ENCODE peak calls at places on chromosomes 4 and X, in five cellular contexts. T is bronchial epithelial cell, L is left lung, R is prostate gland, D is cardiac muscle cell. Q is an unnamed sample.

GRCh38 chr4:153497091-153497531 is 31.0 kb downstream of the TMEM131L start:
- DNase-seq in T (peak), L (no peak), R (no peak), D (peak), Q (no peak)

GRCh38 chr4:113248320-113248719 is 198.9 kb downstream of the ANK2 start:
- DNase-seq in T (no peak), L (no peak), R (no peak), D (no peak), Q (no peak)

GRCh38 chr4:74654230-74654681 is 140.1 kb downstream of the BTC start:
- DNase-seq in T (peak), L (no peak), R (no peak), D (no peak), Q (no peak)

GRCh38 chr4:57424231-57424897 is 314.2 kb upstream of the IGFBP7 start:
- DNase-seq in T (peak), L (no peak), R (no peak), D (peak), Q (no peak)

GRCh38 chr4:39933689-39934590 is 43.8 kb downstream of the PDS5A start:
- DNase-seq in T (no peak), L (no peak), R (no peak), D (peak), Q (no peak)

GRCh38 chr4:147006229-147006628 is 60.6 kb upstream of the TTC29 start:
- DNase-seq in T (no peak), L (no peak), R (no peak), D (no peak), Q (no peak)

GRCh38 chr4:87188063-87188462 is 32.4 kb downstream of the KLHL8 start:
- DNase-seq in T (peak), L (no peak), R (no peak), D (peak), Q (peak)

GRCh38 chr4:87038837-87039715 is 104.3 kb downstream of the AFF1 start:
- DNase-seq in T (peak), L (peak), R (no peak), D (peak), Q (no peak)

GRCh38 chrX:25344191-25344936 is 328.6 kb upstream of the ARX start:
- DNase-seq in T (no peak), L (no peak), R (no peak), D (no peak), Q (peak)

GRCh38 chr4:64079316-64079715 is 329.9 kb downstream of the TECRL start:
- DNase-seq in T (peak), L (no peak), R (no peak), D (no peak), Q (peak)

GRCh38 chrX:124211312-124211942 is 121.0 kb upstream of the TEX13D start:
- DNase-seq in T (peak), L (no peak), R (no peak), D (peak), Q (no peak)

GRCh38 chrX:19723427-19723826 is 164.0 kb downstream of the SH3KBP1 start:
- DNase-seq in T (peak), L (no peak), R (no peak), D (no peak), Q (no peak)

GRCh38 chr4:159105761-159106243 is 2.9 kb downstream of the RAPGEF2 start:
- DNase-seq in T (peak), L (no peak), R (no peak), D (peak), Q (no peak)

GRCh38 chrX:133350751-133351150 is 64.5 kb downstream of the GPC4 start:
- DNase-seq in T (peak), L (no peak), R (no peak), D (peak), Q (no peak)

GRCh38 chr4:37422102-37422501 is 177.6 kb downstream of the NWD2 start:
- DNase-seq in T (no peak), L (no peak), R (no peak), D (no peak), Q (no peak)

GRCh38 chr4:40423735-40424134 is 88.6 kb downstream of the CHRNA9 start:
- DNase-seq in T (peak), L (no peak), R (no peak), D (peak), Q (no peak)

GRCh38 chr4:22094217-22094616 is 145.6 kb upstream of the KCNIP4 start:
- DNase-seq in T (no peak), L (no peak), R (no peak), D (no peak), Q (no peak)

GRCh38 chrX:130676861-130677260 is 226.1 kb downstream of the ENOX2 start:
- DNase-seq in T (no peak), L (no peak), R (no peak), D (peak), Q (no peak)

GRCh38 chr4:30865676-30866075 is 145.5 kb downstream of the PCDH7 start:
- DNase-seq in T (no peak), L (no peak), R (no peak), D (no peak), Q (no peak)

GRCh38 chr4:88143504-88143903 is 14.9 kb downstream of the ABCG2 start:
- DNase-seq in T (peak), L (no peak), R (no peak), D (peak), Q (no peak)

GRCh38 chr4:121900132-121900983 is 30.1 kb upstream of the BBS7 start:
- DNase-seq in T (peak), L (no peak), R (peak), D (peak), Q (peak)

GRCh38 chr4:67106846-67107467 is 438.3 kb downstream of the CENPC start:
- DNase-seq in T (peak), L (no peak), R (no peak), D (no peak), Q (no peak)

GRCh38 chrX:43633757-43634156 is 22.3 kb upstream of the MAOA start:
- DNase-seq in T (peak), L (no peak), R (no peak), D (no peak), Q (no peak)

GRCh38 chr4:11106190-11106589 is 322.5 kb downstream of the HS3ST1 start:
- DNase-seq in T (peak), L (no peak), R (no peak), D (peak), Q (no peak)

GRCh38 chr4:165524532-165525190 is 145.9 kb downstream of the CPE start:
- DNase-seq in T (no peak), L (no peak), R (no peak), D (peak), Q (no peak)

GRCh38 chr4:138749303-138749702 is 266.3 kb upstream of the NOCT start:
- DNase-seq in T (peak), L (no peak), R (no peak), D (peak), Q (no peak)

GRCh38 chr4:14867847-14868246 is 134.4 kb upstream of the CPEB2 start:
- DNase-seq in T (no peak), L (no peak), R (no peak), D (no peak), Q (no peak)

GRCh38 chr4:138609943-138610350 is 367.8 kb upstream of the SLC7A11 start:
- DNase-seq in T (no peak), L (no peak), R (no peak), D (peak), Q (no peak)

GRCh38 chr4:33780952-33781655 is 2463.2 kb downstream of the ARAP2 start:
- DNase-seq in T (peak), L (no peak), R (no peak), D (peak), Q (no peak)

GRCh38 chrX:40167240-40168182 is 69.8 kb upstream of the BCOR start:
- DNase-seq in T (no peak), L (peak), R (no peak), D (no peak), Q (no peak)

GRCh38 chr4:182492456-182492855 is 249.3 kb downstream of the TENM3 start:
- DNase-seq in T (no peak), L (no peak), R (no peak), D (peak), Q (no peak)

GRCh38 chr4:84852081-84852480 is 114.4 kb downstream of the WDFY3 start:
- DNase-seq in T (no peak), L (no peak), R (no peak), D (no peak), Q (no peak)

GRCh38 chrX:130100180-130100579 is 10.1 kb downstream of the ELF4 start:
- DNase-seq in T (no peak), L (no peak), R (no peak), D (peak), Q (no peak)

GRCh38 chrX:2351321-2351720 is 149.5 kb downstream of the DHRSX start:
- DNase-seq in T (peak), L (no peak), R (no peak), D (peak), Q (no peak)

GRCh38 chrX:115266300-115266699 is 23.2 kb upstream of the LUZP4 start:
- DNase-seq in T (no peak), L (no peak), R (no peak), D (no peak), Q (no peak)

GRCh38 chr4:141090473-141090872 is 42.8 kb downstream of the RNF150 start:
- DNase-seq in T (no peak), L (no peak), R (no peak), D (no peak), Q (no peak)

GRCh38 chrX:154123241-154124219 is 20.5 kb upstream of the OPN1LW start:
- DNase-seq in T (peak), L (peak), R (no peak), D (peak), Q (peak)

GRCh38 chr4:109494538-109494937 is 60.9 kb downstream of the SEC24B start:
- DNase-seq in T (no peak), L (no peak), R (no peak), D (peak), Q (no peak)

GRCh38 chr4:142404191-142404611 is 441.9 kb downstream of the INPP4B start:
- DNase-seq in T (peak), L (peak), R (no peak), D (peak), Q (no peak)

GRCh38 chr4:152935661-152936445 is at the start of gene FHDC1:
- DNase-seq in T (no peak), L (peak), R (peak), D (no peak), Q (peak)

GRCh38 chr4:53601251-53601764 is 10.0 kb upstream of the LNX1 start:
- DNase-seq in T (no peak), L (no peak), R (no peak), D (peak), Q (no peak)
- TF ChIP-seq CTCF in T (peak), L (no peak), R (no peak), D (peak), Q (peak)

GRCh38 chrX:49000640-49001039 is 1.4 kb downstream of the GRIPAP1 start:
- DNase-seq in T (no peak), L (no peak), R (no peak), D (no peak), Q (no peak)
- H3K4me3 ChIP-seq in T (no peak), L (no peak), R (no peak), D (no peak), Q (no peak)

DNA sequence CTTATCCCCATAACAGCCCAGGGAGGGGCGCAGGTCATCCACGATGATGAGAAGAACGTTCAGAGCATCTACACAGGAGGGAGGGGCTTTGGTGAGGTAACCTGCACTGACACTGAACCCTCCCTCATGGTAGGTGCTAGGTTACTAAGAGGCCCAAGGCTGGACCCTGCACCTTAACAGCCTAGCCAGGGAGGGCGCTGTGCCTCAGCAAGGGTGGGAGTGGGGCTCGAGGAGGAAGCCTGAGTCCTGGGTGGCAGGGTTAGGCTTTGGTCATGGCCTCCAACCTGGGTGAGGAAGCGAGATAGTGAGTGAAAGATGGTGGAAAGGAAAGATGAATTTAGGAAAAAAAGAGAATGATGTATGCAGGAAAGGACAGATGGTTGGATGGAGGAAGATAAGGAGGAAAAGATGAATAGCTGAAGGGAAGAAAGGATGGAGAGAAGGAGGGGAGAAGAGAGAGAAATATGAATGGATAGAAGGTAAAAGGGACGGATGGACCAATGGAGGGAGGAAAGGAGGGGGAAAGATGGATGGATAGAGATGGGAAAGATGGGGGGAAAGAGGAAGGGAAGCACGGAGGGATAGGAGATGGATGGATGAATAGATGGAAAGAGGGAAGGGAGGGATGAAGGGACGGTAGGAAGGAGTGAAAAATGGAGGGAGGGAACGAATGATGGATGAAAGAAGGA is 736 bp downstream of the IDS start:
- DNase-seq in T (no peak), L (peak), R (no peak), D (no peak), Q (no peak)
- TF ChIP-seq CTCF in T (peak), L (no peak), R (no peak), D (peak), Q (peak)

GRCh38 chrX:21438792-21439191 is 64.6 kb downstream of the CNKSR2 start:
- DNase-seq in T (no peak), L (no peak), R (no peak), D (no peak), Q (no peak)
- H3K4me3 ChIP-seq in T (no peak), L (no peak), R (no peak), D (no peak), Q (no peak)

GRCh38 chr4:24686866-24687672 is 102.7 kb upstream of the DHX15 start:
- DNase-seq in T (peak), L (no peak), R (no peak), D (peak), Q (peak)
- TF ChIP-seq CTCF in T (peak), L (peak), R (no peak), D (peak), Q (peak)

DNA sequence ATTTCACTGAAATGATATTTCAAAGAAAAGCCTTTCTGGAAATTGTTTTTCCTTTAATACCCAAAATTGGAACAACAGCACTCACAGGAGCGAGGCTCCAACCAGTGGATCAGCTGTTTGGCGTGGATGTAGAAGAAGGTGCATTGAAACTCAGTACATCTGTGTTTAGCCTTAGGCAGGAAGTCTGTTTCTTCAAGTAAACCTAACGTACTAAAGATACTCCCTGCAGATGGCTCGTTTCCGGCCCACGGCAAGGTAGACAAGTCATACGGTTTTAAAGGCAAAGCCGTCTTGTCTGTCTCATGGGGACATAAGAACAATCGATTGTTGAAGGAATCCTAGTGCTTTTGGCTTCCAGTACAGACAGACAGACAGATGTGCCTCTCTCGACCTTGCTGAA is 50.0 kb upstream of the CLCN4 start:
- DNase-seq in T (no peak), L (no peak), R (no peak), D (no peak), Q (no peak)
- H3K4me3 ChIP-seq in T (no peak), L (no peak), R (no peak), D (no peak), Q (no peak)

GRCh38 chr4:172619218-172619617 is 549.4 kb upstream of the GALNT7 start:
- DNase-seq in T (no peak), L (no peak), R (no peak), D (no peak), Q (no peak)
- TF ChIP-seq CTCF in T (no peak), L (no peak), R (no peak), D (no peak), Q (no peak)

GRCh38 chr4:47484169-47484568 is 906 bp upstream of the ATP10D start:
- DNase-seq in T (peak), L (no peak), R (no peak), D (no peak), Q (no peak)

GRCh38 chr4:47488706-47489105 is 3.6 kb downstream of the ATP10D start:
- DNase-seq in T (no peak), L (no peak), R (no peak), D (no peak), Q (no peak)

GRCh38 chr4:47485047-47485692 is at the start of gene ATP10D:
- DNase-seq in T (peak), L (peak), R (peak), D (peak), Q (peak)

GRCh38 chr4:47483722-47484121 is 1.4 kb upstream of the ATP10D start:
- DNase-seq in T (peak), L (no peak), R (no peak), D (no peak), Q (no peak)

DNA sequence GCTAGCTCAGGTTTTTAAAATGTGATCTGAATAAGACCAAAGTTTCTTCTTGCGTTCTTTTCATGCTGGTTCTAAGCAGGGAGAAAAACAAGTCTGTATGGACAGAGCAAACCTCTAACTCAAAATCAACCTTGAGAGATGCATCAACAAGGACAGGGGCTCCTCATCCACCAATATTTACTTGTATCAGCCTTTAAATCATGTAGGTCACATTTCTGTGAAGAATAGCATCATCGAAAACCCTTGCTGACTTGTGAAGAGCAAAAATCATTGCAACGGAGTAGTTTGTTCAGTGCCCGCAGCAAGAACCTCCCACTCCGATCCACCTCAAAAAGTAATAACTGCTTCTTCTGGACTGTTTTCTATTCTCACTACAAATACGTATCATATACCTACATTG is 1.2 kb downstream of the ATP10D start:
- DNase-seq in T (no peak), L (no peak), R (no peak), D (peak), Q (no peak)
- H3K4me3 ChIP-seq in T (peak), L (peak), R (peak), D (peak), Q (no peak)

GRCh38 chr4:2330119-2331042 is 68.5 kb upstream of the MXD4 start:
- DNase-seq in T (peak), L (no peak), R (no peak), D (peak), Q (no peak)
- TF ChIP-seq CTCF in T (no peak), L (no peak), R (no peak), D (peak), Q (no peak)